ENCODE peak calls at places on chromosome 2, in seven cellular contexts. C is sigmoid colon, L is ovary, F is A549, O is upper lobe of left lung, D is HepG2, S is K562. Z is an unnamed sample.

GRCh38 chr2:25743132-25743830 is 69.9 kb upstream of the DTNB start:
- DNase-seq in C (no peak), L (no peak), F (no peak), O (no peak), D (no peak), S (no peak), Z (no peak)

GRCh38 chr2:86417961-86418360 is 23.2 kb upstream of the KDM3A start:
- DNase-seq in C (no peak), L (no peak), F (no peak), O (no peak), D (no peak), S (no peak), Z (no peak)

GRCh38 chr2:126634273-126634861 is 21.6 kb upstream of the GYPC start:
- DNase-seq in C (no peak), L (no peak), F (peak), O (no peak), D (no peak), S (peak), Z (no peak)

GRCh38 chr2:119469131-119469530 is 37.5 kb downstream of the TMEM37 start:
- DNase-seq in C (no peak), L (no peak), F (no peak), O (no peak), D (no peak), S (no peak), Z (no peak)

GRCh38 chr2:143087033-143087432 is 42.2 kb upstream of the ARHGAP15 start:
- DNase-seq in C (no peak), L (no peak), F (no peak), O (no peak), D (no peak), S (no peak), Z (no peak)

GRCh38 chr2:9105601-9106337 is 100.8 kb upstream of the ASAP2 start:
- DNase-seq in C (no peak), L (no peak), F (no peak), O (peak), D (no peak), S (no peak), Z (no peak)

GRCh38 chr2:20427931-20428526 is 18.8 kb upstream of the RHOB start:
- DNase-seq in C (no peak), L (no peak), F (no peak), O (peak), D (no peak), S (no peak), Z (no peak)

GRCh38 chr2:85621338-85621737 is 5.4 kb downstream of the USP39 start:
- DNase-seq in C (no peak), L (no peak), F (no peak), O (no peak), D (no peak), S (no peak), Z (no peak)

GRCh38 chr2:105746177-105747080 is 1.7 kb downstream of the NCK2 start:
- DNase-seq in C (no peak), L (peak), F (no peak), O (no peak), D (peak), S (peak), Z (peak)

GRCh38 chr2:240960309-240960962 is 38.0 kb upstream of the SNED1 start:
- DNase-seq in C (peak), L (peak), F (no peak), O (peak), D (peak), S (no peak), Z (peak)

GRCh38 chr2:204982303-204982702 is 437.0 kb downstream of the PARD3B start:
- DNase-seq in C (no peak), L (no peak), F (peak), O (no peak), D (no peak), S (peak), Z (no peak)

GRCh38 chr2:227301523-227301922 is 23.5 kb upstream of the MFF start:
- DNase-seq in C (no peak), L (no peak), F (no peak), O (no peak), D (no peak), S (no peak), Z (no peak)

DNA sequence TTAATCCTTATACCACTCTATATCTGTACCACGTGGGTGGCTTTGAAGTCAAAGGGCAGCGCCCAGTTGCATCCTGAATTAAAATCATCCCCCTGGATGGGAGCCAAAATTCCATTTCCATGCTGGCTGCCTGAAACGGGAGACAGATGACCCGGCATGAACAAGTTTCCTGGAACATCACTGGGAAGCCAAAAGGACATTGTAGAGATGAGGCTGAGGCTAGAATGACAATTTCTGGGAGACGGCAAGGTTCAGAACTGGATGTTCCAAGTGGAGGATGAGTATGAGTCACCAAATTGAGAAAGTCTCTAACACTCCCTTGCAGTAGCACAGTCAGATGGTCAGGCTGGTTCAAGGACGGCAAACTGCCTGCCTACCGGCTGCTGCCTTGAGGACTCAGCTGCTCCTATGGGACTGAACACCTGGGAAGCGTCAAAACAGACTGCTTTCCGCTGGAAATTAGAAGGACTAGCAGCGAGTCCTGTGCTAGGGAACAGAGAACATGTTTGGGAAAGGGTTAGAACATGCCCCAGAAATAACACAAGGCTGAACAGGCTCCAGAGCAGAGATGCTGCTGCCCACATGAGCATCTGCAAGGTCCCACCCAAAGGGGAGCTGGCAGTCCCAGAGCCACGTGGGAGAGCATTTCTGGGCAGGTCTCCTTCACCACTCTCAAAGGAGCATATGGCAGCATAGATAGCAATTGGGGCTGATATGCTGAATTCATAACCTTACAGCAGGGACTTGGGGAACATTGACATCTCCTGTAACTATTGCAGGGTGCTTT is 32.0 kb downstream of the YPEL5 start:
- DNase-seq in C (peak), L (peak), F (peak), O (no peak), D (no peak), S (peak), Z (peak)
- TF ChIP-seq EP300 in C (peak), L (peak), F (no peak), O (peak), D (no peak), S (no peak), Z (peak)

GRCh38 chr2:61537590-61538178 is 472 bp downstream of the XPO1 start:
- DNase-seq in C (no peak), L (peak), F (no peak), O (no peak), D (no peak), S (no peak), Z (no peak)
- TF ChIP-seq POLR2A in C (no peak), L (no peak), F (peak), O (no peak), D (no peak), S (no peak), Z (no peak)

DNA sequence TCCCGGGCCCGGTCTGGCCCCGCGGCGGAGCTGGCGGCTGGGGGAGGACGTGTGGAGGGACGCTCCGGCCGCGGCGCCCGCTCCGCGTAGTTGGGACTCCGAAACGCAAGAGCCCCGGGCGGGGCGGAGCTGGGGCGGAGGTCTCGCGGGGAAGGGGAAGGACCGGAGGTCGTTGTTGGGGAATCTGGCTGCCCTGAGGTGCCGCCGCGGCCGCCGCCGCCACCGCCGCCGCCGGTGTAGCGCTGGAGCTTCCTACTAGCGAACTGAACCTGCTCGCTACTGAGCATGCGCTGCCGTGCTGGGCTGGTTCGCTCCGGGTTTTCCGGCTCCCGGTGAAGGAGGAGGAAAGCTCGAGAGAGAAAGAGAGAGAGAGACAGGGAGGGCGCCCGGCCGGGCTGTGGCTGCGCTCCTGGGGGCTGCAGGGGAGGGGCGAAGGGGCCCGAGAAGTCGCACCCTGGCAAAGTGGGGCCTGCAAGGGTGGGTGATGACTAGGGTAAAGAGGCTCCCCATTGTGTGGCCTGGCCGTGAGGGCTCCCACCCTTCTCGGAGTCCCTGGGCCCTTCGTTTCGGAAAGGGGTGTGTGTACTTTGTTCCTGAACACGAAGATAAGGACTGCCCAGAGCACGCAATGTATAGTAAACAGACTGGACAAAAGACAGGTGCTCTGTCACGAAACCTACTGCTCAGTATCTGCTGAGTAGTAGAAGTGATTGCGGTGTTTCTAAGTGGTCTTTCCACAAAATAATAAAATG is at the start of gene SOS1:
- DNase-seq in C (peak), L (peak), F (peak), O (peak), D (peak), S (peak), Z (peak)
- TF ChIP-seq EP300 in C (no peak), L (no peak), F (no peak), O (peak), D (peak), S (peak), Z (no peak)

GRCh38 chr2:109128466-109129355 is at the start of gene SH3RF3:
- DNase-seq in C (peak), L (peak), F (peak), O (peak), D (no peak), S (no peak), Z (peak)

GRCh38 chr2:109129356-109129920 is 433 bp downstream of the SH3RF3 start:
- DNase-seq in C (no peak), L (peak), F (peak), O (peak), D (no peak), S (no peak), Z (no peak)

GRCh38 chr2:109126501-109126860 is 2.5 kb upstream of the SH3RF3 start:
- DNase-seq in C (no peak), L (no peak), F (no peak), O (no peak), D (no peak), S (no peak), Z (no peak)

GRCh38 chr2:109127556-109127955 is 1.4 kb upstream of the SH3RF3 start:
- DNase-seq in C (no peak), L (no peak), F (no peak), O (no peak), D (no peak), S (no peak), Z (no peak)

GRCh38 chr2:109128048-109128465 is 948 bp upstream of the SH3RF3 start:
- DNase-seq in C (peak), L (peak), F (peak), O (peak), D (peak), S (peak), Z (peak)
- TF ChIP-seq POLR2A in C (no peak), L (no peak), F (no peak), O (peak), D (no peak), S (no peak), Z (no peak)

GRCh38 chr2:27380626-27381556 is at the start of gene ZNF513:
- DNase-seq in C (peak), L (peak), F (peak), O (peak), D (peak), S (peak), Z (peak)
- TF ChIP-seq EP300 in C (no peak), L (no peak), F (no peak), O (no peak), D (peak), S (peak), Z (peak)

DNA sequence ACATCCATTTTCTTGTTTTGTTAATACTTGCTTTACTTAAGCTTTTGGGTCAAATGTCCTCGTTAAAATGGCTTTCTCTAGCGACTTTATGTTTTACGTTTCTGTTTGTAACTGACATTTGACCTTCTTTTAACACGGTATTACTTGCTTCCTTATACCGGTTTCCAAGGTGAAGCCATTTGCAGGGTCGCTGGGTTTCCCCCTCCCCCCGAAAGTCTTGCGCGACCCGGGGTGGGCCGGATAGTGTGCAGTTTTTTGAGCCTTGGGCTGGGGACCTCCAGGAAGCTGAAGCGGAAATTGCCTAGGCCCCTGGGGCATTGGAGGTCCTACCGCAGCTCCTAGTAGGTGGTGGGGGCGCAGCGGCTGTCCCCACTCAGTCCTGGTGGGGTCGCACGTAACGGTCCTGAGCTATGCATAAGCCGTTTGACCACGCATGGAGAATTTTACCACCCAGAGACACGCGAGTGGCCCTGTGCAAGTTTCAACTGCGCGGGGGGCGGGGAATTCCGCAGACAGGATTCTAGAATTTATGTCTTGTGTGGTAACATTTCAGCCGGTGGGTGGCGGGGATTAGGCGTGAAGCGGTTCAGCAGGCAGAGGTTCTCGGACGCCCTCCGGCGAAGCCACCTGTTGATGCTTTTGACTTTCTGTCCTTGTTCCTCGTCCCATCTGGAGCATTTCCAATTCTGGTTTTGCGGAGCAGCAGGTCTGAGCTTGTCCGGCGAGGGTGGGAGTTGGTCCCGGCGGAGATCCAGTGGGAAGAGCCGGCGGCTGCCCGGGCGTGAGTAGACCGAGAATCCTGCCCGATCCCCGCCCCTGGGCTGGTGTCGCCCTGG is 2.4 kb downstream of the CFLAR start:
- DNase-seq in C (peak), L (peak), F (peak), O (peak), D (peak), S (peak), Z (peak)
- TF ChIP-seq POLR2A in C (no peak), L (peak), F (peak), O (peak), D (peak), S (peak), Z (no peak)

GRCh38 chr2:5839563-5839962 is 147.4 kb downstream of the SOX11 start:
- DNase-seq in C (no peak), L (no peak), F (no peak), O (no peak), D (no peak), S (no peak), Z (no peak)

GRCh38 chr2:5834491-5834890 is 142.3 kb downstream of the SOX11 start:
- DNase-seq in C (no peak), L (no peak), F (no peak), O (no peak), D (no peak), S (no peak), Z (no peak)
- TF ChIP-seq EP300 in C (no peak), L (no peak), F (no peak), O (no peak), D (no peak), S (no peak), Z (no peak)

Z was measured in stomach.